ENCODE peak calls at places on chromosomes 12 and 14, in four cellular contexts. P, F, G and I are unnamed samples.

GRCh38 chr14:99430491-99430890 is 50.2 kb downstream of the SETD3 start:
- DNase-seq in P (no peak), F (no peak), G (no peak), I (no peak)

GRCh38 chr14:90714811-90715210 is 101.4 kb downstream of the TTC7B start:
- DNase-seq in P (no peak), F (no peak), G (no peak), I (no peak)

GRCh38 chr12:21026302-21026701 is 104.7 kb upstream of the SLCO1B1 start:
- DNase-seq in P (no peak), F (no peak), G (no peak), I (no peak)

GRCh38 chr12:48422060-48422459 is 50.3 kb upstream of the ANP32D start:
- DNase-seq in P (no peak), F (no peak), G (no peak), I (no peak)

GRCh38 chr12:75862692-75863471 is 168.7 kb downstream of the PHLDA1 start:
- DNase-seq in P (no peak), F (no peak), G (no peak), I (no peak)

GRCh38 chr14:52913271-52913670 is 37.6 kb downstream of the FERMT2 start:
- DNase-seq in P (no peak), F (no peak), G (no peak), I (no peak)

GRCh38 chr12:108193922-108194321 is 64.8 kb downstream of the WSCD2 start:
- DNase-seq in P (no peak), F (peak), G (no peak), I (no peak)

GRCh38 chr12:56257071-56257470 is 1.1 kb downstream of the ANKRD52 start:
- DNase-seq in P (no peak), F (no peak), G (no peak), I (no peak)

GRCh38 chr12:59055204-59055839 is 135.0 kb upstream of the LRIG3 start:
- DNase-seq in P (no peak), F (no peak), G (no peak), I (no peak)

GRCh38 chr14:51540364-51540763 is 111.3 kb upstream of the FRMD6 start:
- DNase-seq in P (no peak), F (no peak), G (no peak), I (no peak)

GRCh38 chr14:44960146-44960545 is 1.6 kb downstream of the KLHL28 start:
- DNase-seq in P (no peak), F (no peak), G (no peak), I (no peak)

GRCh38 chr14:88590173-88590572 is 27.3 kb downstream of the ZC3H14 start:
- DNase-seq in P (no peak), F (no peak), G (no peak), I (no peak)

GRCh38 chr14:80188571-80188970 is 22.7 kb downstream of the DIO2 start:
- DNase-seq in P (no peak), F (no peak), G (no peak), I (no peak)

GRCh38 chr14:53952533-53952932 is 4.1 kb downstream of the BMP4 start:
- DNase-seq in P (peak), F (no peak), G (no peak), I (no peak)

GRCh38 chr14:99320621-99321235 is 48.7 kb upstream of the BCL11B start:
- DNase-seq in P (no peak), F (peak), G (no peak), I (no peak)

GRCh38 chr14:51616724-51617409 is 34.8 kb upstream of the FRMD6 start:
- DNase-seq in P (no peak), F (peak), G (no peak), I (no peak)

GRCh38 chr12:116135209-116135930 is 142.1 kb downstream of the MED13L start:
- DNase-seq in P (no peak), F (no peak), G (no peak), I (no peak)

GRCh38 chr12:857611-858010 is 91.9 kb downstream of the RAD52 start:
- DNase-seq in P (peak), F (no peak), G (no peak), I (no peak)

GRCh38 chr14:30277268-30277667 is 281.7 kb upstream of the G2E3 start:
- DNase-seq in P (no peak), F (no peak), G (no peak), I (no peak)

GRCh38 chr12:18403182-18403581 is 141.9 kb downstream of the PIK3C2G start:
- DNase-seq in P (no peak), F (no peak), G (no peak), I (no peak)

GRCh38 chr14:55846852-55847471 is 267.0 kb downstream of the KTN1 start:
- DNase-seq in P (peak), F (peak), G (no peak), I (peak)

GRCh38 chr14:74350211-74350943 is 2.1 kb downstream of the VRTN start:
- DNase-seq in P (no peak), F (no peak), G (no peak), I (no peak)

GRCh38 chr12:46304080-46304479 is 35.2 kb upstream of the SLC38A1 start:
- DNase-seq in P (no peak), F (no peak), G (no peak), I (no peak)

GRCh38 chr12:118494776-118495175 is 118.4 kb downstream of the SUDS3 start:
- DNase-seq in P (no peak), F (no peak), G (no peak), I (no peak)

GRCh38 chr14:80150301-80150700 is 61.0 kb downstream of the DIO2 start:
- DNase-seq in P (no peak), F (no peak), G (no peak), I (no peak)

GRCh38 chr12:78421011-78421410 is 443.6 kb upstream of the SYT1 start:
- DNase-seq in P (no peak), F (no peak), G (no peak), I (no peak)

GRCh38 chr12:25553083-25553482 is at the start of gene LMNTD1:
- DNase-seq in P (no peak), F (no peak), G (no peak), I (no peak)

GRCh38 chr14:102525213-102526143 is 15.9 kb upstream of the ANKRD9 start:
- DNase-seq in P (no peak), F (no peak), G (no peak), I (no peak)

GRCh38 chr12:120229583-120230325 is 28.8 kb upstream of the RPLP0 start:
- DNase-seq in P (no peak), F (no peak), G (no peak), I (no peak)

GRCh38 chr12:95764848-95765247 is 25.7 kb downstream of the NTN4 start:
- DNase-seq in P (no peak), F (no peak), G (no peak), I (no peak)

GRCh38 chr14:21233457-21234076 is 35.7 kb downstream of the HNRNPC start:
- DNase-seq in P (no peak), F (no peak), G (no peak), I (no peak)

GRCh38 chr14:54502602-54503001 is 7.1 kb upstream of the CGRRF1 start:
- DNase-seq in P (no peak), F (no peak), G (no peak), I (no peak)

GRCh38 chr12:112939761-112940357 is 1.6 kb downstream of the OAS3 start:
- DNase-seq in P (no peak), F (no peak), G (no peak), I (no peak)

GRCh38 chr12:93176166-93176565 is 201.6 kb upstream of the NUDT4 start:
- DNase-seq in P (no peak), F (no peak), G (no peak), I (peak)

GRCh38 chr14:75689012-75689411 is 28.0 kb downstream of the TTLL5 start:
- DNase-seq in P (peak), F (no peak), G (no peak), I (no peak)

GRCh38 chr12:30847259-30847658 is 79.3 kb upstream of the TSPAN11 start:
- DNase-seq in P (no peak), F (no peak), G (no peak), I (no peak)

GRCh38 chr14:104794641-104795467 is 694 bp downstream of the AKT1 start:
- DNase-seq in P (no peak), F (no peak), G (no peak), I (no peak)

GRCh38 chr12:96329545-96329944 is 70.7 kb downstream of the CDK17 start:
- DNase-seq in P (no peak), F (no peak), G (no peak), I (no peak)